ENCODE peak calls at places on chromosome 18, in four cellular contexts. One of them, this sample, is unnamed.

GRCh38 chr18:3875376-3875775 is 425.4 kb downstream of the TGIF1 start:
- DNase-seq in stimulated activated CD4-positive, alpha-beta T cell treated with anti-CD3 and anti-CD28 coated beads, Interleukin-1b, Interleukin-23, amount 100 ng/mL, for 24 hours: no peak
- DNase-seq in memory B cell: no peak
- DNase-seq in hypothalamus: no peak
- DNase-seq in this sample: no peak

GRCh38 chr18:36127866-36128845 is 984 bp downstream of the SLC39A6 start:
- DNase-seq in stimulated activated CD4-positive, alpha-beta T cell treated with anti-CD3 and anti-CD28 coated beads, Interleukin-1b, Interleukin-23, amount 100 ng/mL, for 24 hours: no peak
- DNase-seq in memory B cell: no peak
- DNase-seq in hypothalamus: no peak
- DNase-seq in this sample: no peak

GRCh38 chr18:56257215-56257614 is 381.2 kb downstream of the TXNL1 start:
- DNase-seq in stimulated activated CD4-positive, alpha-beta T cell treated with anti-CD3 and anti-CD28 coated beads, Interleukin-1b, Interleukin-23, amount 100 ng/mL, for 24 hours: no peak
- DNase-seq in memory B cell: no peak
- DNase-seq in hypothalamus: no peak
- DNase-seq in this sample: no peak

GRCh38 chr18:50629148-50629631 is 69.3 kb downstream of the MAPK4 start:
- DNase-seq in stimulated activated CD4-positive, alpha-beta T cell treated with anti-CD3 and anti-CD28 coated beads, Interleukin-1b, Interleukin-23, amount 100 ng/mL, for 24 hours: no peak
- DNase-seq in memory B cell: no peak
- DNase-seq in hypothalamus: no peak
- DNase-seq in this sample: no peak

GRCh38 chr18:79382681-79383387 is 12.9 kb upstream of the NFATC1 start:
- DNase-seq in stimulated activated CD4-positive, alpha-beta T cell treated with anti-CD3 and anti-CD28 coated beads, Interleukin-1b, Interleukin-23, amount 100 ng/mL, for 24 hours: no peak
- DNase-seq in memory B cell: no peak
- DNase-seq in hypothalamus: no peak
- DNase-seq in this sample: no peak

GRCh38 chr18:11002277-11002676 is 147.1 kb downstream of the PIEZO2 start:
- DNase-seq in stimulated activated CD4-positive, alpha-beta T cell treated with anti-CD3 and anti-CD28 coated beads, Interleukin-1b, Interleukin-23, amount 100 ng/mL, for 24 hours: no peak
- DNase-seq in memory B cell: no peak
- DNase-seq in hypothalamus: no peak
- DNase-seq in this sample: no peak

GRCh38 chr18:80106482-80107051 is 2.5 kb upstream of the ADNP2 start:
- DNase-seq in stimulated activated CD4-positive, alpha-beta T cell treated with anti-CD3 and anti-CD28 coated beads, Interleukin-1b, Interleukin-23, amount 100 ng/mL, for 24 hours: no peak
- DNase-seq in memory B cell: no peak
- DNase-seq in hypothalamus: no peak
- DNase-seq in this sample: no peak

GRCh38 chr18:49041677-49042570 is 91.2 kb upstream of the SMAD7 start:
- DNase-seq in stimulated activated CD4-positive, alpha-beta T cell treated with anti-CD3 and anti-CD28 coated beads, Interleukin-1b, Interleukin-23, amount 100 ng/mL, for 24 hours: no peak
- DNase-seq in memory B cell: no peak
- DNase-seq in hypothalamus: no peak
- DNase-seq in this sample: peak; percentile 68

GRCh38 chr18:24000613-24001490 is 13.7 kb upstream of the TTC39C start:
- DNase-seq in stimulated activated CD4-positive, alpha-beta T cell treated with anti-CD3 and anti-CD28 coated beads, Interleukin-1b, Interleukin-23, amount 100 ng/mL, for 24 hours: no peak
- DNase-seq in memory B cell: no peak
- DNase-seq in hypothalamus: no peak
- DNase-seq in this sample: no peak

This sample was measured in OCI-LY7.